ENCODE peak calls at places on chromosome X, in four cellular contexts. H is uterus, C is breast epithelium, W is body of pancreas. K is an unnamed sample. For H3K4me1, the result is how much of the 10 kb centered on the place peaks cover.

GRCh38 chrX:112571388-112571787 is 108.3 kb downstream of the LHFPL1 start:
- DNase-seq in H (no peak), W (no peak), C (no peak), K (no peak)

GRCh38 chrX:70280573-70280972 is 1.4 kb upstream of the RAB41 start:
- DNase-seq in W (no peak), H (no peak), C (no peak), K (no peak)

GRCh38 chrX:153738056-153738605 is 13.5 kb downstream of the ABCD1 start:
- DNase-seq in H (no peak), W (no peak), C (no peak), K (no peak)

GRCh38 chrX:27675493-27675892 is 85.3 kb downstream of the DCAF8L2 start:
- DNase-seq in W (no peak), C (no peak), H (no peak), K (no peak)

GRCh38 chrX:154000051-154000450 is 19.7 kb downstream of the IRAK1 start:
- DNase-seq in W (no peak), C (no peak), H (no peak), K (no peak)

GRCh38 chrX:3549442-3549875 is 164.0 kb downstream of the PRKX start:
- DNase-seq in H (no peak), W (peak), C (peak), K (no peak)

GRCh38 chrX:151830911-151831310 is 81.8 kb upstream of the MAGEA4 start:
- DNase-seq in C (no peak), H (no peak), W (no peak), K (no peak)

GRCh38 chrX:100615015-100615414 is 21.6 kb downstream of the TSPAN6 start:
- DNase-seq in C (no peak), H (no peak), W (peak), K (no peak)

GRCh38 chrX:73267979-73268378 is 53.3 kb upstream of the NAP1L2 start:
- DNase-seq in C (no peak), H (no peak), W (no peak), K (no peak)

GRCh38 chrX:129983575-129984131 is 1.2 kb downstream of the BCORL1 start:
- DNase-seq in H (peak), W (peak), C (no peak), K (no peak)

GRCh38 chrX:16196829-16197228 is 29.5 kb downstream of the MAGEB17 start:
- DNase-seq in C (no peak), H (no peak), W (no peak), K (no peak)

GRCh38 chrX:49247916-49248811 is 12.9 kb downstream of the CCDC22 start:
- DNase-seq in W (no peak), H (no peak), C (no peak), K (no peak)

GRCh38 chrX:155893513-155893912 is 12.4 kb downstream of the VAMP7 start:
- DNase-seq in W (no peak), H (no peak), C (no peak), K (no peak)

GRCh38 chrX:24838624-24839023 is 144.9 kb downstream of the POLA1 start:
- DNase-seq in C (no peak), H (no peak), W (no peak), K (no peak)

GRCh38 chrX:68824565-68825125 is 4.2 kb upstream of the EFNB1 start:
- DNase-seq in W (no peak), C (no peak), H (no peak), K (no peak)

GRCh38 chrX:118484216-118484903 is 11.3 kb upstream of the DOCK11 start:
- DNase-seq in H (no peak), C (no peak), W (no peak), K (no peak)

GRCh38 chrX:17679820-17680219 is 57.5 kb upstream of the SCML1 start:
- DNase-seq in W (no peak), H (no peak), C (no peak), K (no peak)

GRCh38 chrX:110569506-110569905 is 210.9 kb downstream of the RTL9 start:
- DNase-seq in C (no peak), H (no peak), W (no peak), K (no peak)

GRCh38 chrX:12225073-12225472 is 86.8 kb downstream of the FRMPD4 start:
- DNase-seq in W (no peak), H (no peak), C (no peak), K (no peak)

GRCh38 chrX:63764946-63765345 is 20.1 kb downstream of the ARHGEF9 start:
- DNase-seq in W (no peak), H (no peak), C (no peak), K (no peak)

GRCh38 chrX:72107320-72107719 is 24.4 kb downstream of the RTL5 start:
- DNase-seq in C (no peak), H (no peak), W (no peak), K (no peak)

GRCh38 chrX:130110379-130111219 is at the start of gene ELF4:
- DNase-seq in C (no peak), H (peak), W (peak), K (peak)

GRCh38 chrX:150926791-150927190 is 28.3 kb upstream of the CD99L2 start:
- DNase-seq in W (no peak), C (no peak), H (no peak), K (no peak)

DNA sequence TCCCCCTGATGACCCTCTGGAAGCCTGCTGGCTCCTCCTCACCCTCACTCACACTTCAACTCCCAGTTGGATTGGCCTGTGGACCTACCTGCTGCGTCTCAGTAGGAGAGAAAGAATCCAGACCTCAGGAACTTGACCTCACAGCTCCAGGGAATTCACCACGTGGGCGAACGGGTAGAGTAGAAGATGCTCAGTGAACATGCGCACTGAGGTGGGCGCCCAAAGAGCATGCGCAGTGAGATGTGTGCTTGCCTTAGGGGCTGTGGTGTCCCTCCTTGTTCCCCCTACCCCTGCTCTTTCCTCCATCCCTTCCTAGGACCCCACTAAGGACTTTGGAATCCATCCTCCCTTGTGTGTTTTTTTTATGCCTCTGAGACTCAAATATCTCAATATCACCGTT is 12.9 kb downstream of the FOXR2 start:
- DNase-seq in W (no peak), C (no peak), H (no peak), K (no peak)
- TF ChIP-seq POLR2A in W (no peak), C (no peak), H (no peak), K (no peak)

GRCh38 chrX:9573282-9574106 is 108.6 kb downstream of the TBL1X start:
- DNase-seq in H (no peak), W (peak), C (no peak), K (no peak)
- H3K4me1 ChIP-seq in H (under half), W (under half), C (under half), K (under half)

DNA sequence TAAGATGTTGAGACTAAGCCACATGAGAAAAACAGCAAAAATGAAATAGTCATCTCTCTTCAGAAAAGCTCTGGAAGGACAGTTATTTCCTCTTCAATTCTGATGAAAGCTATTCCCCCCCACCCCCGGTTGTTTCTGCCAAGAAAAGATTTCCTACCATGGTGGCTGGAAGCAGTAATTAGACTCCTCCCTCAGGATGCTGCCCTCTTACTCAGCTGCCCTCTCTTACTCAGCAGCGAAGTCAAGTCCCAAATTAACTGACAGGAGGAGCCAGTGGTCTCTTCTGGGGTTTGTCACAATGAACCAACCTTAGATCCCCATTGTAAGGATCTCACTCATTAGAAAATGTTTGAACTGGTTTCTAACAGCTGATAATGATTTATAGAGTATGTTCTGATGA is 38.0 kb downstream of the GPM6B start:
- DNase-seq in C (no peak), W (no peak), H (no peak), K (no peak)
- TF ChIP-seq CTCF in C (no peak), W (no peak), H (no peak), K (no peak)

GRCh38 chrX:10156199-10157031 is at the start of gene CLCN4:
- DNase-seq in C (no peak), H (no peak), W (peak), K (peak)
- TF ChIP-seq POLR2A in C (no peak), H (no peak), W (peak), K (no peak)

GRCh38 chrX:262391-262909 is 18.7 kb upstream of the PLCXD1 start:
- DNase-seq in W (no peak), C (no peak), H (no peak), K (peak)
- H3K4me1 ChIP-seq in W (under half), C (under half), H (under half), K (under half)

GRCh38 chrX:21745756-21746155 is 12.2 kb downstream of the SMPX start:
- DNase-seq in C (no peak), W (peak), H (no peak), K (peak)
- TF ChIP-seq CTCF in C (peak), W (peak), H (no peak), K (peak)

GRCh38 chrX:1385824-1386223 is 6.1 kb downstream of the SLC25A6 start:
- DNase-seq in H (no peak), C (peak), W (no peak), K (peak)
- TF ChIP-seq POLR2A in H (no peak), C (no peak), W (no peak), K (no peak)